ENCODE peak calls at places on chromosome 19, in ten cellular contexts. G, A, R, O, P, W, E, L, F and B are unnamed samples.

GRCh38 chr19:32416749-32417469 is 11.3 kb downstream of the DPY19L3 start:
- DNase-seq in F (peak), W (no peak), P (no peak), G (no peak), A (no peak), L (no peak), O (no peak), R (no peak), E (peak), B (no peak)

GRCh38 chr19:2011169-2011568 is 4.3 kb downstream of the BTBD2 start:
- DNase-seq in L (no peak), A (no peak), R (no peak), O (no peak), W (no peak), P (no peak), F (no peak), E (no peak), G (no peak), B (no peak)

GRCh38 chr19:3954107-3954506 is 16.8 kb downstream of the DAPK3 start:
- DNase-seq in W (no peak), O (no peak), A (no peak), G (no peak), P (no peak), E (no peak), L (no peak), F (no peak), R (no peak), B (no peak)

GRCh38 chr19:50678323-50678722 is 29.1 kb downstream of the C19orf81 start:
- DNase-seq in A (no peak), F (no peak), R (no peak), W (no peak), O (no peak), L (no peak), G (no peak), E (no peak), P (no peak), B (no peak)

GRCh38 chr19:1979017-1979416 is 36.5 kb downstream of the BTBD2 start:
- DNase-seq in F (no peak), O (no peak), L (no peak), A (no peak), P (no peak), E (no peak), W (no peak), R (no peak), G (no peak), B (no peak)

GRCh38 chr19:21202865-21203494 is 61.1 kb downstream of the ZNF431 start:
- DNase-seq in W (no peak), R (no peak), P (no peak), L (no peak), E (peak), A (peak), F (no peak), O (peak), G (no peak), B (no peak)

GRCh38 chr19:3080281-3080680 is 13.9 kb upstream of the GNA11 start:
- DNase-seq in W (no peak), P (no peak), A (peak), E (peak), F (peak), R (no peak), G (no peak), O (no peak), L (no peak), B (no peak)

GRCh38 chr19:53537126-53537522 is 821 bp upstream of the ZNF331 start:
- DNase-seq in R (no peak), W (no peak), A (no peak), O (no peak), F (no peak), L (no peak), E (no peak), P (no peak), G (no peak), B (no peak)